ENCODE peak calls at places on chromosomes 7 and 10, in eight cellular contexts. E is psoas muscle; R is chondrocyte; N is CD8-positive, alpha-beta T cell; L is breast epithelium; B is activated CD8-positive, alpha-beta T cell treated with anti-CD3 and anti-CD28 coated beads for 36 hours; I is RWPE1; O is fibroblast of the aortic adventitia. M is an unnamed sample.
A peak's percentile ranks its signal among the peaks of the same experiment; 100 is the strongest.

GRCh38 chr10:55631071-55631654 is 729.9 kb downstream of the ZWINT start:
- DNase-seq in E (peak; percentile 55), R (no peak), N (no peak), L (peak; percentile 55), B (peak; percentile 39), I (peak; percentile 25), O (no peak), M (no peak)

GRCh38 chr7:104976966-104977636 is 36.9 kb upstream of the KMT2E start:
- DNase-seq in E (no peak), R (no peak), N (no peak), L (no peak), B (no peak), I (no peak), O (peak; percentile 34), M (no peak)

GRCh38 chr7:81267508-81267907 is 348.7 kb upstream of the SEMA3C start:
- DNase-seq in E (no peak), R (no peak), N (no peak), L (no peak), B (no peak), I (peak; percentile 32), O (peak; percentile 42), M (no peak)

GRCh38 chr10:43793714-43794113 is 145.0 kb upstream of the ZNF32 start:
- DNase-seq in E (no peak), R (no peak), N (no peak), L (no peak), B (no peak), I (no peak), O (peak; percentile 72), M (no peak)

GRCh38 chr7:132100981-132101380 is 475.3 kb downstream of the PLXNA4 start:
- DNase-seq in E (no peak), R (no peak), N (no peak), L (no peak), B (no peak), I (no peak), O (no peak), M (no peak)

GRCh38 chr7:51645298-51645697 is 328.7 kb upstream of the COBL start:
- DNase-seq in E (no peak), R (no peak), N (no peak), L (no peak), B (no peak), I (no peak), O (no peak), M (no peak)

GRCh38 chr7:104950754-104951153 is 63.3 kb upstream of the KMT2E start:
- DNase-seq in E (no peak), R (no peak), N (no peak), L (no peak), B (no peak), I (no peak), O (peak; percentile 54), M (no peak)

GRCh38 chr7:157561523-157561785 is 224.7 kb downstream of the DNAJB6 start:
- DNase-seq in E (no peak), R (no peak), N (no peak), L (no peak), B (no peak), I (no peak), O (no peak), M (no peak)

GRCh38 chr7:9981950-9982349 is 991.7 kb upstream of the PHF14 start:
- DNase-seq in E (no peak), R (no peak), N (no peak), L (no peak), B (no peak), I (no peak), O (no peak), M (no peak)

GRCh38 chr7:139744768-139745250 is 33.0 kb downstream of the HIPK2 start:
- DNase-seq in E (no peak), R (no peak), N (no peak), L (no peak), B (no peak), I (no peak), O (no peak), M (no peak)

GRCh38 chr7:93374345-93374940 is 142.3 kb downstream of the VPS50 start:
- DNase-seq in E (no peak), R (no peak), N (no peak), L (no peak), B (no peak), I (peak; percentile 30), O (peak; percentile 58), M (no peak)

GRCh38 chr7:105691029-105691691 is 109.9 kb upstream of the EFCAB10 start:
- DNase-seq in E (no peak), R (no peak), N (peak; percentile 26), L (no peak), B (peak; percentile 72), I (no peak), O (peak; percentile 44), M (no peak)

GRCh38 chr7:140924019-140924820 is 509 bp downstream of the BRAF start:
- DNase-seq in E (peak; percentile 90), R (peak; percentile 87), N (peak; percentile 55), L (peak; percentile 70), B (peak; percentile 82), I (peak; percentile 36), O (peak; percentile 58), M (peak; percentile 31)

GRCh38 chr7:157412021-157412443 is 75.2 kb downstream of the DNAJB6 start:
- DNase-seq in E (peak; percentile 23), R (no peak), N (no peak), L (no peak), B (peak; percentile 61), I (peak; percentile 30), O (peak; percentile 45), M (no peak)

GRCh38 chr10:7519351-7519750 is 108.5 kb upstream of the SFMBT2 start:
- DNase-seq in E (no peak), R (no peak), N (no peak), L (no peak), B (no peak), I (peak; percentile 3), O (no peak), M (no peak)

GRCh38 chr10:33270971-33271370 is 63.5 kb downstream of the NRP1 start:
- DNase-seq in E (no peak), R (no peak), N (no peak), L (no peak), B (no peak), I (no peak), O (no peak), M (no peak)

GRCh38 chr10:33276282-33276923 is 58.1 kb downstream of the NRP1 start:
- DNase-seq in E (no peak), R (no peak), N (no peak), L (no peak), B (no peak), I (peak; percentile 23), O (no peak), M (no peak)

GRCh38 chr10:33274096-33274785 is 60.2 kb downstream of the NRP1 start:
- DNase-seq in E (no peak), R (no peak), N (no peak), L (no peak), B (no peak), I (no peak), O (no peak), M (no peak)

GRCh38 chr10:33271969-33272583 is 62.4 kb downstream of the NRP1 start:
- DNase-seq in E (no peak), R (no peak), N (no peak), L (no peak), B (no peak), I (no peak), O (peak; percentile 31), M (no peak)

DNA sequence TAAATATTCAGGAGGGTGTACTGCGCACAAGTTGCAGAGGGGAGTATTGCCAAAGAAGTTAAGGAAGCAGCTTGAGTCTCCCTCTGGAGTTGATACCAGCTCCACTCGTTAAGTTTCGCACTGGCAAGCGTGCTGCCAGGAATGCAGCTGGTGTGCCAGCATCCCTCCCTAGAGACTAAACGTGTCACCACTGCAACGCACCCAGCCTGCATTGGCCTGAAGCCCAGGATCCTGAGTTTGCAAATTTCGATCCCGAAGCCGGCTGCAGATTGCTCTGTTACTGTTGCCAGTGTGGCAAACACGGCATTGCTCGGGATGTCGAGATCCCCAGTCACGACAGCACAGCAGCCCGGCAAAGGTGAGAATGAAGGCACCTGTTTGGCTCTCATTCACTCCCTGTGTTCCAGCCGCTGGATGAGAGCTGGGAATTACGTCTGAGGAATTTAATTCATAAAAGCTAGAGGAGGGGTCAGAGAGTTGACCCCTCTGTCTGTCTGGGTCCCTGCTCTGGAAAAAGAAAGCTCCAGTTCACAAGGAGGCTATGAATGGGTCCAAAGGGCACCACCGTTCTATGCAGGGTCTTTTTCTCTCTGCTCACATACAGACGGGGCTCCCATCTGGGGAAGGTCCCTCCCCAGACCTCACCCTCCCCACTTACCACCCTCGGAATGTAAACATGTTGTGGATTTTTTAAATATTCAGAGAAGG is 61.0 kb downstream of the NRP1 start:
- DNase-seq in E (peak; percentile 92), R (peak; percentile 92), N (no peak), L (peak; percentile 78), B (no peak), I (peak; percentile 77), O (peak; percentile 100), M (peak; percentile 33)
- TF ChIP-seq CTCF in E (peak; percentile 17), R (peak; percentile 73), N (no peak), L (no peak), B (no peak), I (peak; percentile 23), O (peak; percentile 44), M (no peak)

DNA sequence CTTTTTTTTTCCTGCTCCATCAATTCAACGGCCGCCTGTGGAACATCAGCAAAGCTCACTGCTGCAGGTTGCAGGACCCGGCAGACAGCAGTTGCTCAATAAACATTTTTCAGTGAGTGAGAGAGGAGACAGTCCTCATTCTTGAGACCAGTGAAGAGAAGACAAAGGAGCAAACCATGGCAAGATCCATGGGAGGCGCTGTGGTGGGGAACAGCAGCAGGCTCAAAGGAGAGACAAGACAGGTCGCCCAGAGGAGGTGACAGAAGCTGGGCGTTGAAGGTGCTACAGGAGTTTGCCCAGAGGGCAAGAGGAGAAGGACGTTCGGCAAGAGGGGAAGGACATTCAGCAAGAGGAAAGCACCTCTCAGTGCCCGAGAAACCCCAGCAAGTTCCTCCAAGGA is 74.5 kb upstream of the FGFR2 start:
- DNase-seq in E (no peak), R (no peak), N (no peak), L (no peak), B (no peak), I (no peak), O (no peak), M (no peak)
- TF ChIP-seq CTCF in E (no peak), R (no peak), N (no peak), L (no peak), B (no peak), I (no peak), O (no peak), M (no peak)

GRCh38 chr10:95208702-95209391 is 14.8 kb downstream of the ACSM6 start:
- DNase-seq in E (no peak), R (no peak), N (no peak), L (no peak), B (no peak), I (peak; percentile 51), O (peak; percentile 35), M (no peak)
- TF ChIP-seq CTCF in E (peak; percentile 19), R (peak; percentile 84), N (no peak), L (no peak), B (peak; percentile 23), I (peak; percentile 59), O (peak; percentile 38), M (no peak)

DNA sequence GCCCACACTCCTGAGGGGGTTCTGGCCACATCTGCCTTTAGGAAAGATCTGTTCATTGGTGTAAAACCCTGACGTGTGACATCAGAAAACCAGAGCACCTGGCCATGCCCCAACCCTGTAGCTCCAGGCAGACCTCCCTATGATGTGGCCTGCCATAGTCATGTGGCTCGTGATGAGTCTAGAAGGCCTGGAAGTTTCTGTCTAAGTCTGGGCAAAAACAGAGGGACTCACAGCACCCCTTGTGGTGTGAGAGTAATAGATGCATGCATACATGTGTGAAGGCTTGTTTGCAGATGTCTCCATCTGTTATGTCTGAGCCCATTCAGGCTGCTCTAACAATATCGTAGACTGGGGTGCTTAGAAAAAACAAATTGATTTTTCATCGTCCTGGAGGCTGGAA is 309.3 kb downstream of the PAXIP1 start:
- DNase-seq in E (no peak), R (no peak), N (no peak), L (no peak), B (no peak), I (no peak), O (no peak), M (no peak)
- TF ChIP-seq CTCF in E (no peak), R (no peak), N (no peak), L (no peak), B (no peak), I (no peak), O (no peak), M (no peak)